ENCODE peak calls at places on chromosome 7, in six cellular contexts. U is GM12864, B is HFFc6, K is thoracic aorta, T is IMR-90, L is heart right ventricle. D is an unnamed sample.

GRCh38 chr7:49453486-49453885 is 320.0 kb upstream of the VWC2 start:
- DNase-seq in L (no peak), B (no peak), T (no peak), K (no peak), U (no peak), D (no peak)

GRCh38 chr7:96598421-96598820 is 111.2 kb downstream of the SEM1 start:
- DNase-seq in U (no peak), L (no peak), B (no peak), K (no peak), T (no peak), D (no peak)

GRCh38 chr7:140512317-140513000 is 33.2 kb upstream of the MKRN1 start:
- DNase-seq in T (no peak), B (no peak), U (no peak), L (peak; percentile 23), K (no peak), D (no peak)

GRCh38 chr7:140219672-140220520 is 43.1 kb upstream of the KDM7A start:
- DNase-seq in B (no peak), U (no peak), K (no peak), L (no peak), T (no peak), D (no peak)

GRCh38 chr7:113100091-113100723 is 13.6 kb upstream of the GPR85 start:
- DNase-seq in B (no peak), T (peak; percentile 44), K (no peak), L (peak; percentile 60), U (no peak), D (no peak)

GRCh38 chr7:151550601-151551286 is 31.0 kb upstream of the RHEB start:
- DNase-seq in U (no peak), T (peak; percentile 89), B (no peak), K (no peak), L (no peak), D (no peak)

GRCh38 chr7:44087914-44088838 is 5.8 kb upstream of the POLM start:
- DNase-seq in K (peak; percentile 72), B (peak; percentile 94), U (no peak), L (peak; percentile 58), T (peak; percentile 81), D (no peak)

GRCh38 chr7:33774762-33775523 is 130.4 kb upstream of the BMPER start:
- DNase-seq in K (no peak), L (peak; percentile 62), B (no peak), T (peak; percentile 81), U (no peak), D (no peak)

GRCh38 chr7:69190025-69190424 is 408.2 kb upstream of the AUTS2 start:
- DNase-seq in T (no peak), K (no peak), L (no peak), U (no peak), B (no peak), D (no peak)

GRCh38 chr7:48016641-48017040 is 12.3 kb downstream of the SUN3 start:
- DNase-seq in K (no peak), L (no peak), B (no peak), U (no peak), T (no peak), D (no peak)

GRCh38 chr7:373818-374705 is 84.1 kb downstream of the FOXL3 start:
- DNase-seq in T (no peak), B (no peak), L (no peak), U (no peak), K (no peak), D (no peak)

GRCh38 chr7:43505412-43505811 is 77.5 kb upstream of the STK17A start:
- DNase-seq in U (no peak), T (no peak), B (no peak), K (no peak), L (no peak), D (no peak)

GRCh38 chr7:45021604-45022296 is 21.7 kb downstream of the CCM2 start:
- DNase-seq in K (no peak), U (no peak), B (peak; percentile 38), T (peak; percentile 72), L (no peak), D (peak; percentile 38)

GRCh38 chr7:116967254-116967922 is 14.1 kb downstream of the ST7 start:
- DNase-seq in T (no peak), B (no peak), K (no peak), U (no peak), L (no peak), D (no peak)

GRCh38 chr7:90216080-90216674 is 4.6 kb downstream of the STEAP2 start:
- DNase-seq in K (no peak), L (no peak), U (no peak), T (no peak), B (no peak), D (no peak)

GRCh38 chr7:141593134-141593533 is 41.9 kb downstream of the AGK start:
- DNase-seq in B (peak; percentile 55), K (no peak), U (no peak), L (no peak), T (peak; percentile 91), D (no peak)

GRCh38 chr7:70044064-70044463 is 445.8 kb downstream of the AUTS2 start:
- DNase-seq in B (no peak), T (no peak), L (no peak), U (no peak), K (no peak), D (no peak)

GRCh38 chr7:155183655-155184054 is 113.5 kb downstream of the HTR5A start:
- DNase-seq in B (no peak), U (no peak), L (no peak), T (no peak), K (no peak), D (no peak)

GRCh38 chr7:78835896-78836295 is 617.6 kb downstream of the MAGI2 start:
- DNase-seq in U (no peak), B (no peak), K (no peak), L (no peak), T (no peak), D (no peak)

GRCh38 chr7:110168010-110168409 is 922.9 kb upstream of the LRRN3 start:
- DNase-seq in B (no peak), K (no peak), L (no peak), U (no peak), T (no peak), D (no peak)

DNA sequence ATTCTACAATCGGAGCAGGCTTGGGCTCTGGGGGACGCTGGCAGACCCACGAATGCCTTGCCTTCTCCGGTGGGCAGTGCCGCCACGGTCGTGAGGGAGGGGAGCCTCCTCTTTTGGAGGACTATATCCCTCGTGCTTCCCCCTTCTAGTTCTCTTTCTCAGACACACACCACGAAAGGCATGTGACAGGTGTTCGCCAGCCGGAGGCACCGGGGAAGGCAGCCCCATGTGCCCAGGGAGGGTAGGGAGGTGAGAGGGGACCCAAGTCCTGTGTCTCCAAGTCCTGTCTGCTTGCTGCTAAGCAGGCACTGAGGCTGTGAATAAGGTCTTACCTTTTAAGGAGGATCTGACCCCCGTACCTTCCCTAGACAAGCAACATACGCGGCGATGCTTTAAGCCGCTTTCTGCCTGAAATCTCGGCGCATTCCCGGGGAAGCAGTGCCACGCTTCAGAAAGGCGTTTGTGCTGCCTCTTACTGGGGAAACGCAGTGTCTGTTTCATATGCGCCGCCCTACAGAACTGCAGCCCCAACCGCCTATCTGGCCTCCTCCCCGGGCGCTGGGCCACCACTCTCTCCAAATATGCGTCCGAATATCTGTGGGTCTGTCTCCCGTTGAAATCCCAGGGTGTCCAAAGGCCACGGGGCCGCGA is 809 bp downstream of the PLXNA4 start:
- DNase-seq in U (no peak), K (no peak), B (peak; percentile 24), T (peak; percentile 18), L (peak; percentile 65), D (peak; percentile 24)
- TF ChIP-seq CTCF in U (no peak), K (no peak), B (no peak), T (no peak), L (peak; percentile 49), D (no peak)

DNA sequence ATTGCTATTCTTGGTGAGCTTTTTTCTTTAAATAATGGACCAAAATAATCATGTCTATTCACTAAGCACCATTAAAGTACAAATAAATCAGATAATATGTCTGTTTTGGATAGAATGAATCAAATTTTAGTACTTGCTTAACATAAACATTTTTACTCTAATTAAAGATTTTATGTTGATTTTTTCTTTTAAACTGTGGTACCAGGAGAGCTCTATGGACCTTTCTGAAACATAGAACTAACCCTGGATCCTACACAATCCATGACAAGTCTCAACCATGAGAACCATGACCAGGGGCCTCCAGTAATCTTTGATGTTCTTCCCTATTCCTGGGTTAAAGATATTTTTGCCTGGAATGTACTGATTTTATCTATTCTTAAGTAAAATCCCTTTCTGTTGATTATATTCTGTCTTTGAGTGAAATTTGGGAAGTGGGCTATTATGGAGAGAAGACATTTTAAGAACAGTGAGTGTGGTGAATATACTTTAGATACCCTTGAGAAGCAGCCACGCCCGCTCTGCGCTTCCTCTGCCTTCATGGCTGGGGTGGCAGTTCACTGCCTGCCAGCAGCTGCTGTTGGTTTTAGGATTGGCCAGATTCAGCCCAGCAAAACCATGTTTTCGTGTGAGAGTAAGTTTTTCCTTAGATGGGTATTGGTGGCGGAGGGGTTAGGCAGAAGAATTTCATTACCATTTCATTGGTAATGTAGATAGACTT is 42.2 kb upstream of the BHLHA15 start:
- DNase-seq in B (no peak), L (no peak), U (no peak), K (no peak), T (no peak), D (no peak)
- TF ChIP-seq CTCF in B (peak; percentile 61), L (no peak), U (no peak), K (no peak), T (no peak), D (no peak)

GRCh38 chr7:144836545-144836842 is 641 bp upstream of the TPK1 start:
- DNase-seq in L (no peak), K (no peak), B (no peak), U (no peak), T (no peak), D (no peak)

GRCh38 chr7:144834516-144835165 is 1.2 kb downstream of the TPK1 start:
- DNase-seq in T (no peak), B (no peak), U (no peak), L (peak; percentile 27), K (no peak), D (peak; percentile 60)

GRCh38 chr7:144830811-144831210 is 5.0 kb downstream of the TPK1 start:
- DNase-seq in U (no peak), B (no peak), K (no peak), T (peak; percentile 4), L (no peak), D (no peak)

GRCh38 chr7:144835166-144835611 is 664 bp downstream of the TPK1 start:
- DNase-seq in B (no peak), L (peak; percentile 50), K (no peak), U (no peak), T (peak; percentile 13), D (peak; percentile 28)

GRCh38 chr7:144835668-144836544 is at the start of gene TPK1:
- DNase-seq in B (peak; percentile 57), K (peak; percentile 46), U (peak; percentile 85), T (peak; percentile 66), L (peak; percentile 93), D (peak; percentile 94)
- TF ChIP-seq CTCF in B (no peak), K (no peak), U (no peak), T (no peak), L (peak; percentile 25), D (no peak)

DNA sequence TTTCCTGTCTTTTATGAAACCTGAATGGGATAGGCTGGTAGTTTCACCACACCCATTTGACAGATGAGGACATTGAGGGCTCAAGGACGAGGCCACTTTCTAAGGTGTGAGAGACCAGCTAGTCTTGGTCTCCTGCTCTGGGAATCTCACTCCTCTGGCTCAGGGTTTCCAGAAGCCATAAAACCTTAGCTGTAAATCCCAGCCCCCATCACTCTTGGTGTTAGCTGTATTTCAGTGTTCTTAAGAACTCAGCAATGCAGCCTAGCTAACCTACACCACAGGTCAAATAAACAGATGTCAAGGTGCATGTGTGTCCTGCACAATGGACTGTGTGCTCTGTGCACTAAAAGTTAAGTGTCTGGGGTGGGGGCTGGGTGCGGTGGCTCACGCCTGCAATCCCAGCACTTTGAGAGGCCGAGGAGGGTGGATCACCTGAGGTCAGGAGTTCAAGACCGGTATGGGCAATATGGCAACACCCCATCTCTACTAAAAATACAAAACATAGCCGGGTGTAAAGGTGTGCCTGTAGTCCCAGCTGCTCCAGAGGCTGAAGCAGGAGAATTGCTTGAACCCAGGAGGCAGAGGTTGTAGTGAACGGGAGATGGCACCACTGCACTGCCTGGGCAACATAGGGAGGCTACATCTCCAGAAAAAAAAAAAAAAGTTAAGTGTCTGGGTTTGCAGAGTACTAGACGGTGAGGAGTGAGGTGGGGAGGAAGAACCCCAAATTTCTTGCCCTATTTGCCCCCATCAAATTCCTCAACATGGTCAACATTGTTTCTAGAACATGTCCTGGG is 547 bp upstream of the EPO start:
- DNase-seq in L (no peak), U (no peak), K (no peak), B (peak; percentile 48), T (peak; percentile 51), D (no peak)
- TF ChIP-seq CTCF in L (no peak), U (no peak), K (no peak), B (peak; percentile 74), T (peak; percentile 51), D (no peak)

D was measured in GM10248.